ENCODE peak calls at places on chromosomes 11 and 22, in five cellular contexts. C, U, I, L and D are unnamed samples. For H3K27me3, the result is how much of the 10 kb centered on the place peaks cover.

GRCh38 chr11:86888164-86888977 is 66.8 kb downstream of the FZD4 start:
- DNase-seq in C (peak), U (no peak), I (no peak), L (peak), D (peak)

GRCh38 chr11:68256331-68256741 is 15.4 kb downstream of the C11orf24 start:
- DNase-seq in C (peak), U (no peak), I (no peak), L (peak), D (no peak)

GRCh38 chr11:21476588-21476987 is 716.3 kb upstream of the ANO5 start:
- DNase-seq in C (no peak), U (no peak), I (no peak), L (no peak), D (no peak)

GRCh38 chr11:11572386-11572785 is 49.4 kb downstream of the GALNT18 start:
- DNase-seq in C (peak), U (no peak), I (no peak), L (no peak), D (no peak)

GRCh38 chr11:96091476-96091875 is 167.6 kb upstream of the MTMR2 start:
- DNase-seq in C (peak), U (no peak), I (no peak), L (no peak), D (no peak)

GRCh38 chr22:35839811-35840739 is 122.4 kb downstream of the APOL5 start:
- DNase-seq in C (peak), U (no peak), I (peak), L (peak), D (peak)

GRCh38 chr22:36816635-36817428 is at the start of gene PVALB:
- DNase-seq in C (peak), U (no peak), I (peak), L (no peak), D (no peak)

GRCh38 chr22:24444251-24444650 is 16.9 kb downstream of the ADORA2A start:
- DNase-seq in C (no peak), U (no peak), I (no peak), L (no peak), D (no peak)

GRCh38 chr11:28666632-28667031 is 558.4 kb downstream of the METTL15 start:
- DNase-seq in C (no peak), U (no peak), I (no peak), L (no peak), D (no peak)

GRCh38 chr11:75388386-75389275 is 10.7 kb upstream of the RPS3 start:
- DNase-seq in C (peak), U (peak), I (peak), L (peak), D (no peak)

GRCh38 chr22:23382796-23383195 is 197.3 kb downstream of the IGLL1 start:
- DNase-seq in C (no peak), U (no peak), I (no peak), L (no peak), D (no peak)

GRCh38 chr11:111870887-111871692 is at the start of gene ALG9:
- DNase-seq in C (peak), U (peak), I (peak), L (peak), D (no peak)

GRCh38 chr22:44443641-44444235 is 54.3 kb downstream of the RTL6 start:
- DNase-seq in C (no peak), U (no peak), I (no peak), L (no peak), D (no peak)

GRCh38 chr22:44098966-44099530 is 74.9 kb downstream of the PARVB start:
- DNase-seq in C (no peak), U (no peak), I (no peak), L (no peak), D (no peak)

GRCh38 chr11:2662024-2662312 is 37.8 kb downstream of the KCNQ1OT1 start:
- DNase-seq in C (no peak), U (no peak), I (no peak), L (no peak), D (no peak)

GRCh38 chr11:77815459-77815858 is 5.1 kb downstream of the RSF1 start:
- DNase-seq in C (no peak), U (no peak), I (no peak), L (no peak), D (no peak)

GRCh38 chr11:31610544-31610943 is 101.0 kb downstream of the ELP4 start:
- DNase-seq in C (no peak), U (no peak), I (no peak), L (no peak), D (no peak)

GRCh38 chr11:16195659-16196058 is 160.7 kb downstream of the SOX6 start:
- DNase-seq in C (peak), U (no peak), I (no peak), L (peak), D (no peak)

GRCh38 chr22:37282385-37282677 is at the start of gene CYTH4:
- DNase-seq in C (no peak), U (peak), I (no peak), L (no peak), D (no peak)

GRCh38 chr11:29333993-29334780 is 682.6 kb downstream of the KCNA4 start:
- DNase-seq in C (peak), U (no peak), I (peak), L (peak), D (no peak)

GRCh38 chr11:45704635-45705034 is 39.2 kb upstream of the CHST1 start:
- DNase-seq in C (no peak), U (no peak), I (no peak), L (no peak), D (no peak)

GRCh38 chr11:130894322-130895025 is 21.8 kb downstream of the SNX19 start:
- DNase-seq in C (peak), U (peak), I (peak), L (peak), D (no peak)

GRCh38 chr22:22030493-22031182 is 48.1 kb upstream of the TOP3B start:
- DNase-seq in C (peak), U (no peak), I (peak), L (no peak), D (no peak)

GRCh38 chr11:44674809-44675208 is 52.0 kb upstream of the TSPAN18 start:
- DNase-seq in C (no peak), U (no peak), I (no peak), L (no peak), D (no peak)

GRCh38 chr11:29119691-29120328 is 897.0 kb downstream of the KCNA4 start:
- DNase-seq in C (peak), U (no peak), I (no peak), L (peak), D (peak)

GRCh38 chr22:50498322-50498861 is 9.1 kb downstream of the LMF2 start:
- DNase-seq in C (peak), U (peak), I (peak), L (peak), D (no peak)

GRCh38 chr22:38312261-38312800 is 4.9 kb downstream of the CSNK1E start:
- DNase-seq in C (peak), U (no peak), I (no peak), L (no peak), D (no peak)

GRCh38 chr11:97883086-97883485 is 1137.7 kb upstream of the CNTN5 start:
- DNase-seq in C (no peak), U (no peak), I (no peak), L (no peak), D (no peak)

GRCh38 chr11:62545437-62546243 is 966 bp downstream of the AHNAK start:
- DNase-seq in C (peak), U (peak), I (peak), L (peak), D (peak)

GRCh38 chr11:68035266-68035876 is 3.5 kb upstream of the TCIRG1 start:
- DNase-seq in C (no peak), U (no peak), I (no peak), L (no peak), D (no peak)

GRCh38 chr11:124536520-124536919 is 6.9 kb downstream of the OR8B12 start:
- DNase-seq in C (peak), U (no peak), I (peak), L (no peak), D (no peak)

GRCh38 chr22:50711446-50712340 is 26.3 kb upstream of the ACR start:
- DNase-seq in C (no peak), U (no peak), I (no peak), L (no peak), D (no peak)

GRCh38 chr22:37904572-37905533 is 1.2 kb upstream of the MICALL1 start:
- DNase-seq in C (peak), U (no peak), I (peak), L (peak), D (peak)

GRCh38 chr22:46055851-46056168 is 78.8 kb upstream of the WNT7B start:
- DNase-seq in C (no peak), U (no peak), I (no peak), L (peak), D (no peak)

GRCh38 chr11:96367357-96367756 is 22.4 kb downstream of the CCDC82 start:
- DNase-seq in C (no peak), U (no peak), I (no peak), L (no peak), D (no peak)

GRCh38 chr11:76237914-76238313 is 31.6 kb upstream of the WNT11 start:
- DNase-seq in C (peak), U (no peak), I (peak), L (no peak), D (no peak)

GRCh38 chr11:47244664-47245350 is 3.8 kb downstream of the ACP2 start:
- DNase-seq in C (no peak), U (no peak), I (no peak), L (no peak), D (no peak)

GRCh38 chr11:76493040-76493439 is 48.2 kb downstream of the EMSY start:
- DNase-seq in C (no peak), U (no peak), I (no peak), L (no peak), D (no peak)

GRCh38 chr11:80930038-80930437 is 1489.2 kb upstream of the TENM4 start:
- DNase-seq in C (no peak), U (no peak), I (no peak), L (no peak), D (no peak)

DNA sequence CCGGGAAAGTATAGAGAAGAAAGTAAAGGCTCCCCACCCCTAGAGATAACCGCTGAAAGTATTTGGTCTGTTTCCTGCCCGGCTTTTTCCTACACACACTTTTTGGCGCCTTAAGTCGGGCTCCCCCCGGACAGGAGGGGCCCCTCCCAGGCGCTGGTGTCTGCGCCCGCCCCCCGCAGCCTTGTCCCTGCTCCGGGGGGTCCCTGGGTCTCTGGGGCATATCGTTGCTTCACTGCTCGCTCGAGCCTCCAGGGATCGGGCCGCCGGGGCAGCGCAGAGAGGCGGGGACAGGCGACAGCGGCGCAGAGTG is 928 bp upstream of the CRACR2B start:
- DNase-seq in C (no peak), U (no peak), I (no peak), L (no peak), D (no peak)
- H3K27me3 ChIP-seq in C (under half), U (under half), I (under half), L (under half), D (under half)

DNA sequence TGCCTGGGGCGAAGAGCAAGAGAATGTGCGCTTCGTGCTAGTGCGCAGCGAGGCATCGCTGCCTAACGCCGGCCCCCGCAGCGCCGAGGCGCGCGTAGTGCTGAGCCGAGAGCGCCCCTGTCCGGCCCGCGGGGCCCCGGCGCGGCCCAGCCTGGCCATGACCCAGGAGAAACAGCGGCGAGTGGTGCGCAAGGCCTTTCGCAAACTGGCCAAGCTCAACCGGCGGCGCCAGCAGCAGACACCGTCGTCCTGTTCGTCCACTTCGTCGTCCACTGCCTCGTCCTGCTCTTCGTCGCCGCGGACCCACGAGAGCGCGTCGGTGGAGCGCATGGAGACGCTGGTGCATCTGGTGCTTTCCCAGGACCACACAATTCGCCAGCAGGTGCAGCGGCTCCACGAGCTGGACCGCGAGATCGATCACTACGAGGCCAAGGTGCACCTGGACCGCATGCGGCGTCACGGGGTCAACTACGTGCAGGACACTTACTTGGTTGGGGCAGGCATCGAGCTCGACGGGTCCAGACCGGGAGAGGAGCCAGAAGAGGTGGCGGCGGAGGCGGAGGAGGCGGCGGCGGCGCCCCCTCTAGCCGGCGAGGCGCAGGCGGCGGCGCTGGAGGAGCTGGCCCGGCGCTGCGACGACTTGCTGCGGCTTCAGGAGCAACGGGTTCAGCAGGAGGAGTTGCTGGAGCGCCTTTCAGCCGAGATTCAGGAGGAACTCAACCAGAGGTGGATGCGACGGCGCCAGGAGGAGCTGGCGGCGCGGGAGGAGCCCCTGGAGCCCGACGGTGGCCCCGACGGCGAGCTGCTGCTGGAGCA is 1.0 kb downstream of the RASSF10 start:
- DNase-seq in C (peak), U (no peak), I (peak), L (no peak), D (no peak)
- H3K27me3 ChIP-seq in C (half or more), U (under half), I (half or more), L (half or more), D (under half)

DNA sequence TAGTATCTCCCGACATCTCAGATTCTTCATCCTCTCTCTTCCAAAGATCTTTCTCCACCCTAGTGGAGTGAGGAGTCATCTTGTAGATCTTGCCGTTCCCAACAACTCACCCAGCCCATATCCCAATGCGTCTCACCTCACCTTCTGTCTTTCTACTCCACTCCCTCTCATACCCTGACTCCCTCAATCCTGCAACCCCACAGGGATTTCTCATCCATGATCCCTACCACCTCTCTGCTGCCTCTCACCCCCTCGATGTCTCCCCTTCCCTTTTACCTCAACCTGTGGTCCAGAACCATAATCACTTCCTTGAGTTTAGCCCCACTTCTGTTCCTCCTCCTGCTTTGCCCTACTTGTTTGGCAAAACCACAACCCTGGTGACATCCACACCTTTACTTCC is 41.7 kb downstream of the OTOG start:
- DNase-seq in C (no peak), U (no peak), I (no peak), L (no peak), D (no peak)
- H3K27me3 ChIP-seq in C (under half), U (under half), I (under half), L (under half), D (under half)

DNA sequence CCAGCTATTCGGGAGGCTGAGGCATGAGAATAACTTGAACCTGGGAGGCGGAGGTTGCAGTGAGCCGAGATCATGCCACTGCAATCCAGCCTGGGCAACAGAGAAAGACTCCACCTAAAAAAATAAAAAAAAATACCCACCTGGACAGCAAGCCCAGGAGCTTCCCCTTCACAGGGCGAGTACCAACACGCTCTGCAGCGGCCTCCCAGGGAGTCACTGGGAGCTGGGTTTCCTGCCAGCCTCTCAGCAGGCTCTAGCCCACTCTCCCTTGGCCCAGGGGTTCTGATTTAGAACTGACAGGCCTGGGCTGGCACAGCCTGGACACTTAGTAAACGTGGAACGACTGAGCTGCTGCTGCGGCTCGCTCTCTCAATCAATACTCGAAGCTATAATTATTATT is 2.0 kb upstream of the CABP7 start:
- DNase-seq in C (no peak), U (no peak), I (no peak), L (no peak), D (no peak)
- H3K27me3 ChIP-seq in C (half or more), U (under half), I (half or more), L (under half), D (half or more)

DNA sequence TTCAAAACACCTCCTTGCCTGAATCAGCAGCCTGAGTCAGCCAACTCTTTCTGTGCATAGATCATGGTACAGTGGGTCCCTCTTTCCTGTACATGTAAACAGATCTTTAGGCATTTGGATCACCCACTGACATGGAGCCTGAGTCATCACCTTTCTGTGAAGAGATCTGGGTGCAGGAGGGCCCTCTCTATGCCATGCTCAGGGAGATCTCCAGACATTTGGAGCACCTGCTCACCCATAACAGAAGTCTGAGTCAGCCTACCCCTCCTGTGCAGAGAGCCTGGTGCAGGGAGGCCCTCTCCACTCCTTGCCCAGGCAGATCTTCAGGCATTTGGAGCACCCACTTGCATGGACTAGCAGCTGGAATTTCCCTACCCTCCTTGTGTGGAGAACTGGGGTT is 56.2 kb upstream of the GLYAT start:
- DNase-seq in C (peak), U (no peak), I (no peak), L (peak), D (no peak)
- H3K27me3 ChIP-seq in C (under half), U (under half), I (under half), L (under half), D (under half)

GRCh38 chr11:69814902-69815301 is 4.3 kb downstream of the FGF3 start:
- DNase-seq in C (no peak), U (no peak), I (no peak), L (no peak), D (no peak)
- H3K27me3 ChIP-seq in C (half or more), U (under half), I (half or more), L (half or more), D (under half)

DNA sequence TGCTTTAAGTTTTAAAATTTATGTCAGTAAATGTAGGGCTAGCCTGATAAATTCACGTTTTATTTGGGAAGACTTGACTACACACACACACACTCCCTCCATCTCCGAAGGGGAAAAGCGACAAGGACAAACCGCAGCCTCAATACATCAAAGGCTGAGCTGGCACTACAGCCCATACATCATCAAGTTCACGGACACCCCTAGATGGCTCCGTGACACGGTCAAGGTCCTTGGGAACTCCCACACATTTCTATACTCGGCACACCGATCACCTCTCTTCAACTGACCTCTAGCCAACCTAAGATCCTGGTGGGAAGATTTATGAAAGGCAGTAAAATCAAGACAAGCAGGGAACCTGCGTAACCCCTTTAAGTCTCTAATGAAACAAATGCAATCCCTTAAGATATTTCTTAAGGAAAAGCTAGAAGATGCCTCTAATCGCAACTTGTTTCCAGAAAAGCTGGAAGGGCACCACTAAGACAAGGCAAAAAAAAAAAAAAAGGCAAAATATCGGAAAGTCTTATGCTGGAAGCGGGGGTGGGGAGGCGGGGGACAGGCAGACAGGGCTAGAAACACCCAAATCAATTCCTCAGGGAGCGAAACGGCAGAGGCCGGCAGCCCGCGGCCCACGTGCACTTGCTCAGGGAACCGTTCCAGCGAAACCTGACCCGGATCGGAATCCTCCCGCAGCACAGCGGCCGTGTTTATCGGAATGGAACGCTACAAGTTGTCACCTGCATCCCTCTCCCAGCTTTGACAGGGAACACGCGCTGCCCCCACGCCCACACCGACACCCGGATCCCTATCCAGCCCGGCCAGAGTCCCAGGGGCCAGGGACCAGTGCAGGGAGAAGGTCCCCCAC is 1.5 kb downstream of the ARHGAP20 start:
- DNase-seq in C (peak), U (no peak), I (peak), L (no peak), D (no peak)
- H3K27me3 ChIP-seq in C (under half), U (under half), I (half or more), L (under half), D (under half)